ENCODE peak calls at places on chromosomes 5 and 9, in six cellular contexts. J, Q, K, N, H and C are unnamed samples.

GRCh38 chr5:110956280-110956912 is 115.1 kb upstream of the TSLP start:
- DNase-seq in J (no peak), Q (no peak), K (no peak), N (no peak), H (no peak), C (no peak)

GRCh38 chr9:87857141-87857947 is 25.3 kb upstream of the SPATA31E1 start:
- DNase-seq in J (no peak), Q (no peak), K (no peak), N (no peak), H (no peak), C (no peak)

GRCh38 chr9:101625871-101626270 is 31.1 kb upstream of the PPP3R2 start:
- DNase-seq in J (no peak), Q (no peak), K (no peak), N (no peak), H (no peak), C (no peak)

GRCh38 chr9:72485821-72486605 is 35.4 kb upstream of the TMC1 start:
- DNase-seq in J (peak; percentile 57), Q (no peak), K (peak; percentile 46), N (no peak), H (peak; percentile 73), C (no peak)

GRCh38 chr9:121048618-121049017 is 1.5 kb downstream of the C5 start:
- DNase-seq in J (no peak), Q (no peak), K (no peak), N (peak; percentile 33), H (peak; percentile 43), C (no peak)

GRCh38 chr5:175872287-175873089 is 1.1 kb downstream of the CPLX2 start:
- DNase-seq in J (no peak), Q (no peak), K (no peak), N (no peak), H (no peak), C (no peak)

GRCh38 chr5:154044099-154044498 is 5.3 kb downstream of the MFAP3 start:
- DNase-seq in J (no peak), Q (no peak), K (no peak), N (no peak), H (no peak), C (no peak)

GRCh38 chr9:120655005-120655622 is 59.2 kb downstream of the MEGF9 start:
- DNase-seq in J (peak; percentile 11), Q (no peak), K (peak; percentile 39), N (peak; percentile 64), H (peak; percentile 56), C (no peak)

GRCh38 chr9:23825143-23825531 is 903 bp downstream of the ELAVL2 start:
- DNase-seq in J (no peak), Q (no peak), K (no peak), N (no peak), H (no peak), C (no peak)

GRCh38 chr9:21653091-21653490 is 149.3 kb upstream of the MTAP start:
- DNase-seq in J (no peak), Q (no peak), K (no peak), N (no peak), H (peak; percentile 89), C (no peak)

GRCh38 chr5:67094476-67095300 is 101.9 kb downstream of the CD180 start:
- DNase-seq in J (peak; percentile 71), Q (no peak), K (peak; percentile 86), N (no peak), H (peak; percentile 80), C (no peak)

GRCh38 chr9:89756891-89757537 is 152.2 kb downstream of the GADD45G start:
- DNase-seq in J (peak; percentile 20), Q (no peak), K (peak; percentile 64), N (no peak), H (no peak), C (no peak)

GRCh38 chr9:126057869-126058467 is 268.7 kb upstream of the MVB12B start:
- DNase-seq in J (no peak), Q (no peak), K (no peak), N (no peak), H (no peak), C (no peak)

GRCh38 chr5:52010430-52010829 is 627.2 kb downstream of the ISL1 start:
- DNase-seq in J (no peak), Q (no peak), K (no peak), N (no peak), H (no peak), C (no peak)

GRCh38 chr5:169050146-169050571 is 250.8 kb downstream of the SLIT3 start:
- DNase-seq in J (peak; percentile 19), Q (no peak), K (no peak), N (peak; percentile 94), H (peak; percentile 42), C (no peak)

GRCh38 chr5:36877667-36878420 is 1.3 kb downstream of the NIPBL start:
- DNase-seq in J (peak; percentile 21), Q (no peak), K (peak; percentile 38), N (peak; percentile 55), H (peak; percentile 48), C (no peak)

GRCh38 chr5:166639151-166639550 is 1652.3 kb upstream of the WWC1 start:
- DNase-seq in J (no peak), Q (no peak), K (no peak), N (no peak), H (no peak), C (no peak)

GRCh38 chr9:76725885-76726284 is 38.4 kb upstream of the PCA3 start:
- DNase-seq in J (no peak), Q (no peak), K (no peak), N (no peak), H (no peak), C (no peak)

GRCh38 chr9:128587453-128587852 is 35.1 kb downstream of the SPTAN1 start:
- DNase-seq in J (no peak), Q (no peak), K (no peak), N (no peak), H (no peak), C (no peak)

GRCh38 chr9:79477955-79478751 is 93.6 kb upstream of the TLE4 start:
- DNase-seq in J (peak; percentile 38), Q (no peak), K (no peak), N (peak; percentile 24), H (peak; percentile 20), C (no peak)

GRCh38 chr9:27473135-27473534 is 51.0 kb upstream of the IFNK start:
- DNase-seq in J (peak; percentile 13), Q (no peak), K (peak; percentile 31), N (no peak), H (no peak), C (no peak)

DNA sequence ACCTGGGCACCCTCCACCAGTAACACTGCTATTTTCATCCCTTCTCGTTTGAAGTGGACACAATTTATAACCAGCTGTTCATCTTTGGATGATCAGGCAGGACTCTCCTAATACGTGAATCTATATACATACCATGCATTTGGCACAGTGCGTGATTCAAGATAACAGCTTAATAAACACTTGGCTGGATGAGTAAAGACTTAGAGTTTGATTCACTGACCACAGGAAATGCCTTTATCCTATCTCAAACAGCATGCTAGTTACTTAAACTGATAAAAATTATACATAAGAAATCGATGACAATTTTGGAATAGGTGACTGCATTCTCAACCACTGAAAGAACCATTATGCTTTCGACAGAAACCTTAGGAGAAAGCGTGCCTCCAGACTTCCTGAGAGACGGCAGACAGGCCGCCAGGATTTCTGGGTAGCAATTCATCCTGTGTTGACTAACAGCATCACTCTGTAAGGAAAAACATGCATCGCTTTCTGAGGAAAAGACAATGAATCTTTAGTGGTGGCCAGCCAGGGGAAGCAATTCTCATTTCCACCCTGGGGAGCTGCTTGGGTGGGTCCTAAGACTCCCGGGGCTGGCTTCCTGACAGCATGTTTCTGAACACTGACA is 9.7 kb downstream of the MRPL36 start:
- DNase-seq in J (peak; percentile 65), Q (no peak), K (peak; percentile 66), N (peak; percentile 71), H (peak; percentile 95), C (no peak)
- H3K27ac ChIP-seq in J (no peak overlapping the region), Q (no peak overlapping the region), K (peak overlapping the region; percentile 73), N (peak overlapping the region; percentile 60), H (peak overlapping the region; percentile 81), C (peak overlapping the region; percentile 72)

DNA sequence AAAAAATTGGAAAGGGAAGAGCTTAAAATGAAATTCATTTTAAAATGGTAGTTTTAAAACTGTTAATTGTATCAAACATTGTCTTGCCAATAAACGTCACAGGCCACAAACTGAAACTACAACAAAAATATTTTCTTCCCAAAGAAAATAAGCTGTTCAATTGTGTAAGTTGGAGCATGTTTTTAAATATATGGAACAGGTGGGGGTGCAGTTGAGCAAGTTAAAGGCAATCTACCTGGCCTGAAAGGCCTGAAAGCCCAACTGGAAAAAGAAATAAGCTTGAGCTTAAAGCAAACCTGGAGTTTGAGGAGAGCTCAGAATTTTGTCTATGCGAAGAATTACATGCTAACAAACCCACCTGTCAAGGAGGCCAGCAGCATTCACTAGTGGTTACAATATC is 439.5 kb downstream of the ACTL7B start:
- DNase-seq in J (peak; percentile 6), Q (no peak), K (peak; percentile 15), N (peak; percentile 57), H (no peak), C (no peak)
- TF ChIP-seq CTCF in J (no peak), Q (no peak), K (no peak), N (peak; percentile 62), H (no peak), C (peak; percentile 67)

DNA sequence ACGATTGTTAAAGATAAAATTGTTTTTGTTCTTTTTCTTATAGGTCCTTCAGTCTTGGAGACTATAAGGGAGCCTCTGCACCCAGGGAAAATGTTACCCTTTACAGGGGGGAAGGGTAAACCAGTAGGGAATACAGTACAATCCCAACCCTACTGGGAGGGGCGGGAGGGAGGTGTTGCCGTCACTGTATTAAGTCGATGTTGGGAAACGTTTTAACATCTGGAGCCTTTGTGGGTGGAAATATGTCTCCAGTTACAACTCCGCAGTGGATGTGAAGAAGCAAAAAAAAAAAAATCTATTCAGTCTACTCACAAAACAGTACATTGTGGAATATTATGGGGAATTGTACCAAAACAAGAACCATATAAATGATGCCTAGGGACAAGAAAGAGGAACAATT is 47.2 kb upstream of the FCHO2 start:
- DNase-seq in J (no peak), Q (no peak), K (peak; percentile 43), N (no peak), H (no peak), C (no peak)
- H3K36me3 ChIP-seq in J (peaks cover 54% of the 10 kb centered on the region), Q (peaks cover 36% of the 10 kb centered on the region), K (peaks cover 6% of the 10 kb centered on the region), N (peaks cover 33% of the 10 kb centered on the region), H (peaks cover 78% of the 10 kb centered on the region), C (peaks cover 92% of the 10 kb centered on the region)

GRCh38 chr5:142826093-142826492 is 55.9 kb downstream of the ARHGAP26 start:
- DNase-seq in J (no peak), Q (no peak), K (no peak), N (peak; percentile 56), H (no peak), C (no peak)
- H3K27ac ChIP-seq in J (no peak overlapping the region), Q (no peak overlapping the region), K (no peak overlapping the region), N (peak overlapping the region; percentile 95), H (no peak overlapping the region), C (peak overlapping the region; percentile 69)

GRCh38 chr5:149537374-149537959 is 13.8 kb downstream of the CSNK1A1 start:
- DNase-seq in J (no peak), Q (no peak), K (no peak), N (no peak), H (no peak), C (no peak)

GRCh38 chr5:149544199-149544472 is 7.1 kb downstream of the CSNK1A1 start:
- DNase-seq in J (no peak), Q (no peak), K (no peak), N (no peak), H (no peak), C (no peak)

GRCh38 chr5:149541893-149542292 is 9.3 kb downstream of the CSNK1A1 start:
- DNase-seq in J (no peak), Q (no peak), K (no peak), N (no peak), H (no peak), C (no peak)

GRCh38 chr5:149543361-149544198 is 7.7 kb downstream of the CSNK1A1 start:
- DNase-seq in J (peak; percentile 43), Q (no peak), K (no peak), N (no peak), H (no peak), C (no peak)

GRCh38 chr5:149540098-149540497 is 11.1 kb downstream of the CSNK1A1 start:
- DNase-seq in J (no peak), Q (no peak), K (no peak), N (no peak), H (no peak), C (no peak)
- TF ChIP-seq CTCF in J (no peak), Q (no peak), K (no peak), N (no peak), H (no peak), C (no peak)